ENCODE peak calls at places on chromosomes 5 and 9, in seven cellular contexts. X is fibroblast of lung, D is right lobe of liver, H is ovary, C is dorsolateral prefrontal cortex, L is fibroblast of pulmonary artery, E is left ventricle myocardium inferior. O is an unnamed sample.

GRCh38 chr5:128770907-128771306 is 194.4 kb upstream of the SLC27A6 start:
- DNase-seq in X (no peak), D (no peak), H (no peak), C (no peak), L (no peak), E (no peak), O (no peak)

GRCh38 chr9:114454652-114455051 is 50.6 kb downstream of the WHRN start:
- DNase-seq in X (no peak), D (no peak), H (no peak), C (no peak), L (no peak), E (no peak), O (no peak)

GRCh38 chr9:14075218-14075617 is 238.7 kb downstream of the NFIB start:
- DNase-seq in X (no peak), D (no peak), H (no peak), C (no peak), L (no peak), E (no peak), O (no peak)

GRCh38 chr5:135434591-135435466 is 12.3 kb downstream of the DCANP1 start:
- DNase-seq in X (peak), D (peak), H (no peak), C (no peak), L (no peak), E (no peak), O (peak)

GRCh38 chr5:108125771-108126511 is 256.0 kb downstream of the FBXL17 start:
- DNase-seq in X (no peak), D (no peak), H (no peak), C (no peak), L (no peak), E (no peak), O (no peak)

GRCh38 chr5:160213537-160213936 is 15.8 kb upstream of the FABP6 start:
- DNase-seq in X (peak), D (no peak), H (no peak), C (no peak), L (no peak), E (no peak), O (no peak)

GRCh38 chr5:139389701-139390638 is at the start of gene MZB1:
- DNase-seq in X (no peak), D (no peak), H (no peak), C (no peak), L (no peak), E (no peak), O (no peak)

GRCh38 chr5:23525751-23526150 is 18.3 kb downstream of the PRDM9 start:
- DNase-seq in X (no peak), D (no peak), H (no peak), C (no peak), L (no peak), E (no peak), O (no peak)

GRCh38 chr5:31671339-31671741 is 32.4 kb downstream of the PDZD2 start:
- DNase-seq in X (peak), D (no peak), H (peak), C (peak), L (no peak), E (peak), O (no peak)

GRCh38 chr9:114002271-114002985 is 75.7 kb downstream of the AMBP start:
- DNase-seq in X (no peak), D (peak), H (peak), C (no peak), L (no peak), E (no peak), O (no peak)

GRCh38 chr5:95715799-95716461 is 15.2 kb upstream of the RHOBTB3 start:
- DNase-seq in X (peak), D (no peak), H (no peak), C (no peak), L (peak), E (no peak), O (peak)

GRCh38 chr9:79946718-79947117 is 375.0 kb downstream of the TLE4 start:
- DNase-seq in X (peak), D (no peak), H (peak), C (peak), L (peak), E (no peak), O (peak)

GRCh38 chr5:176899946-176900782 is 1.0 kb upstream of the HK3 start:
- DNase-seq in X (no peak), D (peak), H (no peak), C (no peak), L (no peak), E (no peak), O (peak)

GRCh38 chr9:92600742-92601261 is 65.0 kb upstream of the ECM2 start:
- DNase-seq in X (peak), D (no peak), H (no peak), C (no peak), L (peak), E (no peak), O (no peak)

GRCh38 chr9:136438909-136439549 is 616 bp downstream of the INPP5E start:
- DNase-seq in X (peak), D (no peak), H (no peak), C (no peak), L (peak), E (no peak), O (peak)

GRCh38 chr5:75608886-75609285 is 2.4 kb upstream of the ANKDD1B start:
- DNase-seq in X (no peak), D (no peak), H (no peak), C (no peak), L (no peak), E (no peak), O (no peak)

GRCh38 chr5:17891881-17892280 is 257.6 kb downstream of the TAF11L14 start:
- DNase-seq in X (no peak), D (no peak), H (no peak), C (no peak), L (no peak), E (no peak), O (no peak)

GRCh38 chr5:134525687-134526482 is 415 bp downstream of the JADE2 start:
- DNase-seq in X (peak), D (peak), H (peak), C (peak), L (peak), E (peak), O (peak)

GRCh38 chr5:119389288-119390065 is 33.7 kb downstream of the TNFAIP8 start:
- DNase-seq in X (peak), D (no peak), H (no peak), C (no peak), L (no peak), E (no peak), O (peak)

GRCh38 chr5:71456362-71456743 is 902 bp downstream of the BDP1 start:
- DNase-seq in X (no peak), D (no peak), H (no peak), C (no peak), L (no peak), E (no peak), O (no peak)

GRCh38 chr5:175734016-175734415 is 76.1 kb downstream of the HRH2 start:
- DNase-seq in X (no peak), D (no peak), H (no peak), C (no peak), L (no peak), E (no peak), O (no peak)

GRCh38 chr5:81065492-81065891 is 105.3 kb downstream of the RASGRF2 start:
- DNase-seq in X (no peak), D (no peak), H (no peak), C (no peak), L (no peak), E (no peak), O (no peak)

GRCh38 chr9:131161585-131161984 is 36.2 kb downstream of the NUP214 start:
- DNase-seq in X (no peak), D (no peak), H (no peak), C (no peak), L (no peak), E (no peak), O (no peak)

GRCh38 chr5:142900926-142901325 is 130.7 kb downstream of the ARHGAP26 start:
- DNase-seq in X (peak), D (no peak), H (no peak), C (no peak), L (peak), E (no peak), O (peak)

GRCh38 chr9:131237931-131238401 is 38.3 kb downstream of the FAM78A start:
- DNase-seq in X (peak), D (no peak), H (peak), C (peak), L (peak), E (peak), O (peak)

GRCh38 chr5:88680253-88681132 is 202.5 kb downstream of the MEF2C start:
- DNase-seq in X (peak), D (peak), H (peak), C (peak), L (peak), E (peak), O (no peak)

GRCh38 chr9:93950619-93951601 is 4.2 kb downstream of the BARX1 start:
- DNase-seq in X (peak), D (peak), H (no peak), C (no peak), L (no peak), E (no peak), O (peak)

GRCh38 chr9:113446323-113446740 is 17.2 kb upstream of the RGS3 start:
- DNase-seq in X (peak), D (no peak), H (no peak), C (no peak), L (peak), E (no peak), O (peak)

GRCh38 chr5:129670944-129671343 is 77.0 kb upstream of the MINAR2 start:
- DNase-seq in X (peak), D (no peak), H (no peak), C (no peak), L (peak), E (no peak), O (peak)

GRCh38 chr5:108654042-108654441 is 93.7 kb upstream of the FER start:
- DNase-seq in X (peak), D (no peak), H (no peak), C (no peak), L (peak), E (no peak), O (peak)

GRCh38 chr5:121273818-121274433 is 577.8 kb upstream of the FTMT start:
- DNase-seq in X (peak), D (no peak), H (no peak), C (no peak), L (peak), E (no peak), O (peak)

GRCh38 chr5:113693205-113693553 is 179.7 kb downstream of the YTHDC2 start:
- DNase-seq in X (no peak), D (no peak), H (no peak), C (peak), L (no peak), E (no peak), O (no peak)

GRCh38 chr9:126676685-126677143 is 63.0 kb downstream of the LMX1B start:
- DNase-seq in X (no peak), D (no peak), H (no peak), C (peak), L (no peak), E (no peak), O (no peak)

GRCh38 chr5:6349387-6349786 is 29.0 kb downstream of the MED10 start:
- DNase-seq in X (no peak), D (no peak), H (no peak), C (no peak), L (no peak), E (no peak), O (no peak)

GRCh38 chr9:14395300-14396082 is 81.5 kb upstream of the NFIB start:
- DNase-seq in X (no peak), D (no peak), H (peak), C (peak), L (no peak), E (peak), O (no peak)

GRCh38 chr5:107322936-107323335 is 347.8 kb downstream of the EFNA5 start:
- DNase-seq in X (no peak), D (no peak), H (no peak), C (no peak), L (no peak), E (no peak), O (peak)

GRCh38 chr5:72412283-72413055 is 92.3 kb downstream of the PTCD2 start:
- DNase-seq in X (peak), D (no peak), H (no peak), C (no peak), L (peak), E (no peak), O (no peak)

GRCh38 chr9:136564379-136564988 is 18.6 kb upstream of the NOTCH1 start:
- DNase-seq in X (peak), D (no peak), H (no peak), C (no peak), L (peak), E (peak), O (peak)

GRCh38 chr9:120289990-120290925 is 289.7 kb downstream of the CDK5RAP2 start:
- DNase-seq in X (peak), D (no peak), H (no peak), C (peak), L (peak), E (no peak), O (peak)
- H3K4me3 ChIP-seq in X (no peak), D (no peak), H (no peak), C (no peak), L (no peak), E (no peak), O (no peak)

GRCh38 chr5:132426525-132427138 is 57.1 kb downstream of the SLC22A5 start:
- DNase-seq in X (peak), D (peak), H (peak), C (no peak), L (peak), E (peak), O (peak)
- TF ChIP-seq CTCF in X (peak), D (peak), H (peak), C (no peak), L (peak), E (peak), O (peak)

GRCh38 chr9:37639109-37639748 is 11.5 kb upstream of the FRMPD1 start:
- DNase-seq in X (peak), D (no peak), H (no peak), C (no peak), L (peak), E (no peak), O (peak)
- H3K4me3 ChIP-seq in X (no peak), D (no peak), H (no peak), C (no peak), L (no peak), E (no peak), O (no peak)

DNA sequence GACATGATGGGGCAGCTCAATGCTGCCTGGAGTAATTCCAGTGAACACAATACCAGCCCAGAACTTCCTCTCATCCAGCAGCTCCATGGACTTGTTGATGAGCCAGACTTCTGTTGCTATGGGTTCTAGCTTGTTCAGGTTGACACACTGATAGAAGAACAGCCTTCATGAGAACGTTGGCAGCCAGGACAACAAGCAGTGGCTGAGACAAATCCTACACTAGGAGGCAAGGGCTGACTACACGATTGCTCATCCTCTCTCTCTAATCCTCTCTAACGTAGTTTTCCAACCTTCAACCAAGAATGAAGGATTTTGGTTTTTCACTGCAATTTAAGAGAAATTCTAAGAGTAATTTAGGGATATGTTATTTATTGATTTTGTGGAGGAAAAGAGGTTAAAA is 67.8 kb downstream of the NIPSNAP3B start:
- DNase-seq in X (peak), D (no peak), H (no peak), C (no peak), L (peak), E (no peak), O (peak)
- TF ChIP-seq CTCF in X (no peak), D (no peak), H (no peak), C (no peak), L (no peak), E (no peak), O (no peak)

DNA sequence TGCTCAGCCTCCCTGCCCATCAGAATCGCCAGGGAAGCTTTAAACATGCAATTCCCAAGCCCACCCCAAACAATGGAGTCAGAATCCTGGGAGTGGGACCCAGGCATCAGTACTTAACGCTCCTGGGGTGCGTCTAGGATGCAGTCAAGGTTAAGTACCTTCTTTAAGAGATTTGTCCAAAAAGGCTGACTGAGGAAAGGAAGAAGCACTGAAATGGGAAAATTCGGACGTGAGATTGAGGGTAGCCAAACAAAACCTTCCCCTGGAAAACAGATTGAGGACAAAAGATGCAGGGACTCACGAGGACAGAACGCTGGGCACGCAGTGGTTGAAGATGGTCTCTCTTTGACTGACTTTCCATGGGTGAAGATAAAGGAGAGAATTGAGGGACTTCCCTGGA is 143.5 kb downstream of the MTX3 start:
- DNase-seq in X (no peak), D (peak), H (no peak), C (no peak), L (no peak), E (no peak), O (no peak)
- H3K4me3 ChIP-seq in X (no peak), D (no peak), H (no peak), C (no peak), L (no peak), E (no peak), O (no peak)

GRCh38 chr5:126492939-126493338 is 69.7 kb downstream of the GRAMD2B start:
- DNase-seq in X (peak), D (no peak), H (peak), C (no peak), L (peak), E (no peak), O (peak)
- TF ChIP-seq CTCF in X (peak), D (peak), H (peak), C (no peak), L (peak), E (peak), O (no peak)

O was measured in foreskin fibroblast.